ENCODE peak calls at places on chromosome 15, in four cellular contexts. E is AG04450, L is mesothelial cell of epicardium, W is H9. P is an unnamed sample.

GRCh38 chr15:41979493-41980266 is 7.3 kb upstream of the EHD4 start:
- DNase-seq in E (no peak), L (no peak), W (no peak), P (no peak)

GRCh38 chr15:58308742-58309355 is 122.9 kb upstream of the LIPC start:
- DNase-seq in E (no peak), L (no peak), W (no peak), P (no peak)

GRCh38 chr15:64947211-64947610 is 35.5 kb downstream of the ANKDD1A start:
- DNase-seq in E (no peak), L (peak), W (no peak), P (no peak)

GRCh38 chr15:80618666-80619481 is 76.2 kb upstream of the ABHD17C start:
- DNase-seq in E (no peak), L (no peak), W (no peak), P (no peak)

GRCh38 chr15:75720787-75721461 is 8.3 kb upstream of the CSPG4 start:
- DNase-seq in E (no peak), L (no peak), W (peak), P (no peak)

GRCh38 chr15:60932051-60932915 is 296.8 kb downstream of the RORA start:
- DNase-seq in E (no peak), L (no peak), W (peak), P (no peak)

GRCh38 chr15:29913528-29914135 is 91.4 kb upstream of the TJP1 start:
- DNase-seq in E (no peak), L (no peak), W (no peak), P (no peak)

GRCh38 chr15:80773122-80773551 is 6.0 kb upstream of the CEMIP start:
- DNase-seq in E (no peak), L (no peak), W (no peak), P (no peak)

GRCh38 chr15:78006567-78007205 is 70.8 kb downstream of the TBC1D2B start:
- DNase-seq in E (no peak), L (no peak), W (no peak), P (no peak)

GRCh38 chr15:72782993-72783562 is 480 bp downstream of the ADPGK start:
- DNase-seq in E (no peak), L (no peak), W (no peak), P (no peak)

GRCh38 chr15:63970723-63971426 is 75.4 kb downstream of the DAPK2 start:
- DNase-seq in E (no peak), L (no peak), W (peak), P (no peak)

GRCh38 chr15:53847745-53848144 is 88.3 kb upstream of the WDR72 start:
- DNase-seq in E (no peak), L (no peak), W (no peak), P (no peak)

GRCh38 chr15:93035953-93036810 is 52.8 kb downstream of the RGMA start:
- DNase-seq in E (no peak), L (no peak), W (peak), P (peak)

GRCh38 chr15:73601449-73602425 is 31.5 kb downstream of the NPTN start:
- DNase-seq in E (no peak), L (no peak), W (no peak), P (no peak)

GRCh38 chr15:68333775-68334470 is 56.4 kb downstream of the FEM1B start:
- DNase-seq in E (no peak), L (no peak), W (no peak), P (no peak)

GRCh38 chr15:55959744-55960143 is 33.7 kb downstream of the NEDD4 start:
- DNase-seq in E (no peak), L (no peak), W (no peak), P (no peak)

GRCh38 chr15:37015025-37015424 is 85.3 kb downstream of the MEIS2 start:
- DNase-seq in E (no peak), L (no peak), W (no peak), P (no peak)

GRCh38 chr15:52527196-52527897 is 1.3 kb downstream of the MYO5A start:
- DNase-seq in E (no peak), L (no peak), W (no peak), P (no peak)

GRCh38 chr15:94236638-94237037 is 5.3 kb downstream of the MCTP2 start:
- DNase-seq in E (no peak), L (no peak), W (no peak), P (no peak)

GRCh38 chr15:91948001-91948608 is 94.6 kb downstream of the SLCO3A1 start:
- DNase-seq in E (peak), L (no peak), W (peak), P (no peak)

GRCh38 chr15:28955160-28955502 is 69.4 kb downstream of the APBA2 start:
- DNase-seq in E (no peak), L (peak), W (peak), P (no peak)

GRCh38 chr15:70088887-70089691 is 8.6 kb downstream of the TLE3 start:
- DNase-seq in E (no peak), L (no peak), W (no peak), P (no peak)

GRCh38 chr15:78301326-78301725 is 1.9 kb upstream of the SKIC8 start:
- DNase-seq in E (no peak), L (no peak), W (no peak), P (no peak)

GRCh38 chr15:31347067-31347975 is 20.7 kb downstream of the KLF13 start:
- DNase-seq in E (no peak), L (no peak), W (no peak), P (no peak)

GRCh38 chr15:80730931-80731330 is 35.8 kb downstream of the ABHD17C start:
- DNase-seq in E (no peak), L (no peak), W (no peak), P (no peak)

GRCh38 chr15:79673416-79674123 is 223.2 kb downstream of the MTHFS start:
- DNase-seq in E (no peak), L (no peak), W (peak), P (no peak)

GRCh38 chr15:40038654-40039543 is at the start of gene SRP14:
- DNase-seq in E (peak), L (peak), W (peak), P (peak)
- TF ChIP-seq CTCF in E (no peak), L (peak), W (no peak), P (peak)

GRCh38 chr15:89361451-89362202 is 27.0 kb upstream of the POLG start:
- DNase-seq in E (peak), L (peak), W (peak), P (peak)
- TF ChIP-seq CTCF in E (no peak), L (no peak), W (no peak), P (no peak)

DNA sequence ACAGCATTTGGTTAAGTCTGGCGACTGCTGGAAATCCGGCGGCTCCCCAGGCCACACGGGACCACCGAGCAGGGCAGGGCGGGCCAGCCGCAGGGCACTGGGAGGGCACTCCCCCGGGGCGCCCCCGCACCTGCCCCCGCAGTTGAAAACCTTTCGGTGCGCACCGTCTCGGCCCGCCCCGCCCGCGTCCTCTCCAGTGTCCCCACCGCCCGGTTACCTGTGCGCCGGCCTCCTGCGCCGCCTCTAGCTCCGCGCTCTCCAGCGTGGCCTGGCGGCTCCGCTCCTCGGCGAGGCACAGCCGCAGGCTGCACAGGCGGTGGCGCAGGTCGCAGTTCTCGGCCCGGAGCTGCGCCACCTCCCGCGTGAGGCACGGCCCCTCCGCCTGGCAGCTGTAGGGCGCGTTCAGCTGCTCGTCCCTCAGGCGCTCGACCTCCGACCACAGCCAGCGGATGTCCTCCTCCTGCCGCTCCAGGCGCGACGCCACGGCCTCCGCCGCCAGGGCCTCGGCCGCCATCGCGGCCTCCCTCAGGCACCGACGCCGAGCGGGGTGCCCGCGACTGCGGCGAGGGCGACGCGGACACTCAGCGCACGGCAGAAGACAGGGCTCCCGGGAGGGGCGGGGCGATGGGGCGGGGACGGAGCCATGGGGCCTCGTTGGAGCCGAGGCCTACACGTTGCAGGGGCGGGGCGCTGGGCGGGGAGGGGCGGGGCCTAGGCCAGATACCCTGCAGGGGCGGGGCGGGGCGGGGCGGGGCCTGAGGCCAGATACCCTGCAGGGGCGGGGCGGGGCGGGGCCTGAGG is at the start of gene TARS3:
- DNase-seq in E (peak), L (peak), W (peak), P (peak)
- TF ChIP-seq CTCF in E (no peak), L (no peak), W (peak), P (peak)

GRCh38 chr15:45573961-45574629 is 13.1 kb upstream of the BLOC1S6 start:
- DNase-seq in E (no peak), L (peak), W (peak), P (peak)
- TF ChIP-seq CTCF in E (peak), L (peak), W (peak), P (peak)

GRCh38 chr15:98524838-98525540 is 123.3 kb upstream of the IGF1R start:
- DNase-seq in E (no peak), L (no peak), W (no peak), P (no peak)
- TF ChIP-seq CTCF in E (no peak), L (no peak), W (no peak), P (no peak)

DNA sequence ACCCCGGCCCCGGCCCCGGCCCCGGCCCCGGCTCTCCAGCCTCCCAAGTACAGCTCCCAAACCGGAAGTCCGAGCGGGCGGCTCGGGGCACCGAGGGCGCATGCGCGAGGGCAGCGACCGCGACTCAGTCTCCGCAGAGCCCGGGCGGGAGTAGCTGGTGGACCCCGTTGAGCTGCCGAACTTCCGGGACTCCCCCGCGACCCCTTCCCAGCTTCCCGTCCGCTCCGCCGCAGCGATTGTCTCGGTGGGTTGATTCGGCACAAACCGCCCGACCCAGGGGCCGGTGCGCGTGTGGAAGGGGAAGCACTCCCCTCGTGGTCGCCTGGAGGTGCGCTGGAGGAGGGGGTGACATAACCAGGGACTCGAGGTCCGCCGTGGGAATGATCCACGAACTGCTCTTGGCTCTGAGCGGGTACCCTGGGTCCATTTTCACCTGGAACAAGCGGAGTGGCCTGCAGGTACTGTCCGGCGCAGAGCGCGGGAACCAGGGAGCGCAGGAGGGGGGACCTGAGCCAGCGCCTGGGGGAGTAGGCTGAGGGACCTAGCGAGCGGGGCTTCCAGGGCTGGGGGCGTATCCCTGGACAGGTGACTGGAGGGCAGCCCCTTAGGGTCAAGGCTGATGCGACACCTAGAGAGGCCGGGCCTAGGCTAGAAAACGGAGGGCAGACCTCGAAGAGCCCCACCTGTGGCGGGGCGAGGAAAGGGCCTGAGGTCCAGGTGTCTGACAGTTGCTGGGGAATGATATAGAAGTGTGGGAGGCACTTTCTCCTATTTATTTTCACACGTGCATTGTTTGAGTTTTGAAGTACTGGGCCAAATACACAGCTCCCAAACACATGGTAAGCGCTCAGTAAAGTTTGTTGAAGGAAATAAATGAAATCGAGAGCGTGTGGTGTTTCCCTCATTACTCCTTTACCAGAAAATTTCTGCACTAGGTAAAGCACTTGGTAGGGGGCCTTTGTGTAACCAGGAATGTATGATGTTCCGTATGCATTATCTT is at the start of the genes TUBGCP4 and ZSCAN29:
- DNase-seq in E (peak), L (peak), W (peak), P (peak)
- TF ChIP-seq CTCF in E (peak), L (no peak), W (peak), P (peak)

GRCh38 chr15:51076142-51076897 is 18.4 kb downstream of the TNFAIP8L3 start:
- DNase-seq in E (no peak), L (no peak), W (no peak), P (no peak)
- TF ChIP-seq CTCF in E (no peak), L (no peak), W (no peak), P (no peak)

GRCh38 chr15:33309602-33310276 is 1.0 kb upstream of the RYR3 start:
- DNase-seq in E (no peak), L (no peak), W (peak), P (no peak)
- TF ChIP-seq CTCF in E (no peak), L (no peak), W (peak), P (no peak)